ENCODE peak calls at places on chromosomes 7 and 10, in four cellular contexts. U is Ammon's horn, I is NCI-H1417, E is heart left ventricle. R is an unnamed sample.

GRCh38 chr10:124798364-124798763 is 3.3 kb upstream of the ABRAXAS2 start:
- DNase-seq in I (no peak), E (no peak), U (no peak), R (no peak)

GRCh38 chr10:89390875-89391576 is 1.4 kb upstream of the IFIT1 start:
- DNase-seq in E (peak), U (no peak), I (peak), R (no peak)

GRCh38 chr10:16227674-16228073 is 209.1 kb upstream of the PTER start:
- DNase-seq in I (no peak), E (no peak), U (no peak), R (no peak)

GRCh38 chr7:157973971-157974677 is 613.5 kb downstream of the PTPRN2 start:
- DNase-seq in E (no peak), U (no peak), I (no peak), R (no peak)

GRCh38 chr10:24857001-24857695 is 95.3 kb downstream of the PRTFDC1 start:
- DNase-seq in E (no peak), U (no peak), I (no peak), R (peak)

GRCh38 chr7:50436133-50436802 is 13.9 kb downstream of the FIGNL1 start:
- DNase-seq in U (no peak), E (no peak), I (no peak), R (no peak)

GRCh38 chr7:132895231-132895630 is 186.7 kb downstream of the CHCHD3 start:
- DNase-seq in U (no peak), I (no peak), E (no peak), R (no peak)

GRCh38 chr10:131921191-131921590 is 20.4 kb downstream of the PPP2R2D start:
- DNase-seq in E (no peak), U (peak), I (peak), R (no peak)

GRCh38 chr7:122199171-122199570 is 55.1 kb upstream of the AASS start:
- DNase-seq in I (no peak), U (no peak), E (no peak), R (no peak)

GRCh38 chr7:70693300-70693689 is 438.6 kb upstream of the GALNT17 start:
- DNase-seq in U (peak), I (peak), E (no peak), R (peak)

GRCh38 chr7:131385039-131385605 is 57.4 kb downstream of the MKLN1 start:
- DNase-seq in E (no peak), I (no peak), U (no peak), R (no peak)

GRCh38 chr7:106111671-106112117 is 418 bp downstream of the SYPL1 start:
- DNase-seq in I (peak), U (peak), E (peak), R (no peak)

GRCh38 chr7:145624618-145625017 is 492.0 kb upstream of the CNTNAP2 start:
- DNase-seq in E (no peak), I (no peak), U (no peak), R (no peak)

GRCh38 chr7:138918176-138918575 is 63.0 kb downstream of the KIAA1549 start:
- DNase-seq in I (no peak), U (no peak), E (no peak), R (no peak)